ENCODE peak calls at places on chromosomes 1 and 21, in four cellular contexts. One of them, this sample, is unnamed.

GRCh38 chr1:111270781-111271463 is 19.7 kb upstream of the CHIA start:
- DNase-seq in lower leg skin: no peak
- DNase-seq in progenitor cell of endocrine pancreas: no peak
- DNase-seq in stimulated activated CD4-positive, alpha-beta T cell treated with anti-CD3 and anti-CD28 coated beads, TNF-alpha, amount 100 ng/mL, for 1 hour: peak
- DNase-seq in this sample: no peak

GRCh38 chr1:3258431-3259003 is 189.5 kb downstream of the PRDM16 start:
- DNase-seq in progenitor cell of endocrine pancreas: no peak
- DNase-seq in lower leg skin: no peak
- DNase-seq in stimulated activated CD4-positive, alpha-beta T cell treated with anti-CD3 and anti-CD28 coated beads, TNF-alpha, amount 100 ng/mL, for 1 hour: no peak
- DNase-seq in this sample: no peak

GRCh38 chr1:236103646-236104218 is 38.6 kb upstream of the GPR137B start:
- DNase-seq in progenitor cell of endocrine pancreas: peak
- DNase-seq in lower leg skin: peak
- DNase-seq in stimulated activated CD4-positive, alpha-beta T cell treated with anti-CD3 and anti-CD28 coated beads, TNF-alpha, amount 100 ng/mL, for 1 hour: peak
- DNase-seq in this sample: peak

GRCh38 chr1:90149101-90149500 is 154.2 kb downstream of the ZNF326 start:
- DNase-seq in lower leg skin: no peak
- DNase-seq in stimulated activated CD4-positive, alpha-beta T cell treated with anti-CD3 and anti-CD28 coated beads, TNF-alpha, amount 100 ng/mL, for 1 hour: no peak
- DNase-seq in progenitor cell of endocrine pancreas: no peak
- DNase-seq in this sample: no peak

GRCh38 chr1:155648207-155649147 is 38.5 kb downstream of the MSTO1 start:
- DNase-seq in progenitor cell of endocrine pancreas: no peak
- DNase-seq in lower leg skin: peak
- DNase-seq in stimulated activated CD4-positive, alpha-beta T cell treated with anti-CD3 and anti-CD28 coated beads, TNF-alpha, amount 100 ng/mL, for 1 hour: no peak
- DNase-seq in this sample: no peak

GRCh38 chr1:206513312-206514111 is 6.2 kb downstream of the RASSF5 start:
- DNase-seq in stimulated activated CD4-positive, alpha-beta T cell treated with anti-CD3 and anti-CD28 coated beads, TNF-alpha, amount 100 ng/mL, for 1 hour: no peak
- DNase-seq in lower leg skin: peak
- DNase-seq in progenitor cell of endocrine pancreas: no peak
- DNase-seq in this sample: no peak

GRCh38 chr1:17998889-17999288 is 108.7 kb upstream of the IGSF21 start:
- DNase-seq in stimulated activated CD4-positive, alpha-beta T cell treated with anti-CD3 and anti-CD28 coated beads, TNF-alpha, amount 100 ng/mL, for 1 hour: no peak
- DNase-seq in lower leg skin: no peak
- DNase-seq in progenitor cell of endocrine pancreas: no peak
- DNase-seq in this sample: no peak

GRCh38 chr21:44918581-44919033 is 2.1 kb downstream of the ITGB2 start:
- DNase-seq in progenitor cell of endocrine pancreas: no peak
- DNase-seq in stimulated activated CD4-positive, alpha-beta T cell treated with anti-CD3 and anti-CD28 coated beads, TNF-alpha, amount 100 ng/mL, for 1 hour: no peak
- DNase-seq in lower leg skin: no peak
- DNase-seq in this sample: no peak

GRCh38 chr1:33004628-33005027 is 32.1 kb downstream of the AK2 start:
- DNase-seq in lower leg skin: no peak
- DNase-seq in progenitor cell of endocrine pancreas: no peak
- DNase-seq in stimulated activated CD4-positive, alpha-beta T cell treated with anti-CD3 and anti-CD28 coated beads, TNF-alpha, amount 100 ng/mL, for 1 hour: no peak
- DNase-seq in this sample: no peak

GRCh38 chr1:243287652-243288051 is 31.8 kb downstream of the SDCCAG8 start:
- DNase-seq in stimulated activated CD4-positive, alpha-beta T cell treated with anti-CD3 and anti-CD28 coated beads, TNF-alpha, amount 100 ng/mL, for 1 hour: no peak
- DNase-seq in lower leg skin: no peak
- DNase-seq in progenitor cell of endocrine pancreas: no peak
- DNase-seq in this sample: no peak

GRCh38 chr1:53558916-53559315 is 99.7 kb downstream of the DMRTB1 start:
- DNase-seq in progenitor cell of endocrine pancreas: no peak
- DNase-seq in lower leg skin: no peak
- DNase-seq in stimulated activated CD4-positive, alpha-beta T cell treated with anti-CD3 and anti-CD28 coated beads, TNF-alpha, amount 100 ng/mL, for 1 hour: no peak
- DNase-seq in this sample: no peak

GRCh38 chr1:181251001-181251712 is 162.7 kb downstream of the IER5 start:
- DNase-seq in progenitor cell of endocrine pancreas: no peak
- DNase-seq in stimulated activated CD4-positive, alpha-beta T cell treated with anti-CD3 and anti-CD28 coated beads, TNF-alpha, amount 100 ng/mL, for 1 hour: no peak
- DNase-seq in lower leg skin: peak
- DNase-seq in this sample: no peak

This sample was measured in memory B cell.